ENCODE peak calls at places on chromosomes 7 and 10, in four cellular contexts. Y is mucosa of descending colon; N is activated naive CD4-positive, alpha-beta T cell treated with anti-CD3 and anti-CD28 coated beads, Interleukin-2, amount 50 U/mL, for 72 hours; E is naive thymus-derived CD8-positive, alpha-beta T cell. C is an unnamed sample.

GRCh38 chr10:34538291-34538829 is 276.7 kb downstream of the PARD3 start:
- ATAC-seq in N (no peak), Y (no peak), E (no peak), C (no peak)

GRCh38 chr7:42946616-42946928 is 14.4 kb downstream of the MRPL32 start:
- ATAC-seq in N (no peak), Y (no peak), E (no peak), C (no peak)

GRCh38 chr7:36361227-36361626 is 28.4 kb upstream of the ANLN start:
- ATAC-seq in N (no peak), E (no peak), Y (no peak), C (no peak)

GRCh38 chr10:84715911-84716310 is 387.5 kb downstream of the CCSER2 start:
- ATAC-seq in Y (peak; percentile 73), E (no peak), N (peak; percentile 53), C (peak; percentile 61)

GRCh38 chr7:135745702-135746312 is 2.8 kb downstream of the FAM180A start:
- ATAC-seq in N (no peak), Y (peak; percentile 49), E (no peak), C (peak; percentile 85)

GRCh38 chr7:12670759-12671545 is 16.5 kb upstream of the ARL4A start:
- ATAC-seq in N (no peak), E (no peak), Y (no peak), C (no peak)

GRCh38 chr7:107187774-107188173 is 19.0 kb downstream of the HBP1 start:
- ATAC-seq in N (no peak), Y (no peak), E (peak; percentile 14), C (no peak)

GRCh38 chr10:30155401-30155800 is 96.0 kb upstream of the JCAD start:
- ATAC-seq in E (no peak), N (no peak), Y (no peak), C (no peak)

GRCh38 chr7:92851732-92852131 is 15.4 kb upstream of the CDK6 start:
- ATAC-seq in Y (no peak), N (peak; percentile 51), E (no peak), C (no peak)

GRCh38 chr7:153188630-153189029 is 429.1 kb downstream of the ACTR3B start:
- ATAC-seq in N (no peak), E (no peak), Y (no peak), C (no peak)

GRCh38 chr7:2800220-2800922 is 43.7 kb downstream of the GNA12 start:
- ATAC-seq in N (peak; percentile 52), E (no peak), Y (no peak), C (no peak)

GRCh38 chr10:119025336-119025735 is 4.2 kb upstream of the NANOS1 start:
- ATAC-seq in N (no peak), Y (no peak), E (no peak), C (no peak)

GRCh38 chr10:132518572-132519381 is 18.8 kb upstream of the INPP5A start:
- ATAC-seq in Y (peak; percentile 91), N (peak; percentile 50), E (no peak), C (peak; percentile 69)

GRCh38 chr10:17238445-17239275 is 10.6 kb downstream of the VIM start:
- ATAC-seq in Y (peak; percentile 64), E (peak; percentile 26), N (no peak), C (no peak)

GRCh38 chr10:11715815-11716494 is 26.2 kb upstream of the ECHDC3 start:
- ATAC-seq in N (no peak), Y (peak; percentile 91), E (no peak), C (peak; percentile 74)

C was measured in esophagus mucosa.